ENCODE peak calls at places on chromosomes 1 and 21, in seven cellular contexts. A is testis, O is fibroblast of the aortic adventitia, I is sigmoid colon, V is lower lobe of right lung, E is choroid plexus epithelial cell, G is IMR-90. Q is an unnamed sample.
A peak's percentile ranks its signal among the peaks of the same experiment; 100 is the strongest.

GRCh38 chr1:30375156-30375555 is 348.2 kb downstream of the MATN1 start:
- DNase-seq in A (peak; percentile 2), O (no peak), I (peak; percentile 14), V (no peak), E (no peak), G (no peak), Q (no peak)

GRCh38 chr1:241612533-241613505 is 27.4 kb downstream of the CHML start:
- DNase-seq in A (no peak), O (peak; percentile 88), I (no peak), V (no peak), E (peak; percentile 96), G (peak; percentile 97), Q (peak; percentile 89)

GRCh38 chr1:71509051-71509595 is 428.3 kb upstream of the ZRANB2 start:
- DNase-seq in A (no peak), O (peak; percentile 20), I (no peak), V (no peak), E (no peak), G (peak; percentile 11), Q (no peak)

GRCh38 chr1:218361298-218362065 is 16.3 kb downstream of the TGFB2 start:
- DNase-seq in A (no peak), O (peak; percentile 73), I (no peak), V (no peak), E (peak; percentile 78), G (peak; percentile 80), Q (peak; percentile 74)

GRCh38 chr1:247431643-247432042 is 15.7 kb downstream of the NLRP3 start:
- DNase-seq in A (no peak), O (no peak), I (no peak), V (no peak), E (no peak), G (no peak), Q (no peak)

GRCh38 chr1:201461783-201462441 is 7.1 kb downstream of the PHLDA3 start:
- DNase-seq in A (peak; percentile 66), O (peak; percentile 98), I (peak; percentile 96), V (peak; percentile 86), E (peak; percentile 100), G (peak; percentile 99), Q (peak; percentile 98)

GRCh38 chr1:184840596-184840995 is 85.9 kb upstream of the EDEM3 start:
- DNase-seq in A (no peak), O (no peak), I (no peak), V (no peak), E (no peak), G (no peak), Q (no peak)

GRCh38 chr21:20445971-20446370 is 552.2 kb upstream of the NCAM2 start:
- DNase-seq in A (no peak), O (no peak), I (no peak), V (no peak), E (peak; percentile 14), G (no peak), Q (no peak)

GRCh38 chr1:235822685-235823084 is 44.0 kb downstream of the LYST start:
- DNase-seq in A (no peak), O (peak; percentile 38), I (no peak), V (no peak), E (peak; percentile 67), G (peak; percentile 27), Q (no peak)

GRCh38 chr1:170518185-170518834 is 13.7 kb upstream of the GORAB start:
- DNase-seq in A (no peak), O (no peak), I (no peak), V (no peak), E (no peak), G (no peak), Q (no peak)

GRCh38 chr1:1318131-1318652 is 6.3 kb downstream of the INTS11 start:
- DNase-seq in A (peak; percentile 91), O (peak; percentile 96), I (peak; percentile 97), V (peak; percentile 87), E (peak; percentile 97), G (peak; percentile 95), Q (peak; percentile 95)

GRCh38 chr1:184433928-184434502 is 47.2 kb downstream of the C1orf21 start:
- DNase-seq in A (no peak), O (no peak), I (no peak), V (no peak), E (no peak), G (no peak), Q (no peak)

GRCh38 chr21:39400173-39400572 is 45.4 kb downstream of the LCA5L start:
- DNase-seq in A (no peak), O (no peak), I (no peak), V (no peak), E (no peak), G (no peak), Q (no peak)

GRCh38 chr1:55318111-55318817 is 103.1 kb upstream of the USP24 start:
- DNase-seq in A (no peak), O (no peak), I (no peak), V (no peak), E (peak; percentile 46), G (peak; percentile 69), Q (peak; percentile 33)

GRCh38 chr1:33899746-33900145 is 35.9 kb downstream of the HMGB4 start:
- DNase-seq in A (no peak), O (no peak), I (no peak), V (no peak), E (no peak), G (no peak), Q (no peak)

DNA sequence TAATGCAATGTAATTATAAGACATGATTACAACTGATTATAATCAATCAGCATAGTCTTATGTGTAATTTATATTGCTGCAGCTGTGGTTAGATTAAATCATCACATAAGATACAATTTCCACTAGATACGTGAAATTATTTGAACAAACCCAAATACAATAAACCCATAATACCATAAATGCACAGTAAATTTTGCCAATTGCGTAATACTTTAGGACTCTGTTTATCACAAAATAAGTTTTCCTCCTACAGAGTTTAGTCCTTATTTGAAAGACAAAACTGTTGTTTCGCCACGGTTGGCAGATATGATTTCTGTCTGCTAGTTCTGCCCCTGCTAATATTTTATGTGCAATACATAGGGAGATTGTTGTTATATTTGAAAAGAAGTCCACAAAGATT is 895.9 kb upstream of the ADGRL4 start:
- DNase-seq in A (no peak), O (no peak), I (no peak), V (no peak), E (no peak), G (no peak), Q (no peak)
- H3K4me3 ChIP-seq in A (no peak overlapping the region), O (no peak overlapping the region), I (no peak overlapping the region), V (no peak overlapping the region), E (no peak overlapping the region), G (no peak overlapping the region), Q (no peak overlapping the region)

GRCh38 chr1:168731244-168731643 is 2.2 kb upstream of the DPT start:
- DNase-seq in A (no peak), O (no peak), I (no peak), V (no peak), E (no peak), G (no peak), Q (no peak)

GRCh38 chr1:168734946-168735345 is 5.9 kb upstream of the DPT start:
- DNase-seq in A (peak; percentile 31), O (no peak), I (no peak), V (no peak), E (no peak), G (no peak), Q (no peak)

GRCh38 chr1:168734271-168734670 is 5.3 kb upstream of the DPT start:
- DNase-seq in A (peak; percentile 23), O (no peak), I (peak; percentile 73), V (no peak), E (no peak), G (no peak), Q (no peak)

GRCh38 chr1:168733241-168733640 is 4.2 kb upstream of the DPT start:
- DNase-seq in A (no peak), O (no peak), I (no peak), V (no peak), E (no peak), G (no peak), Q (no peak)

DNA sequence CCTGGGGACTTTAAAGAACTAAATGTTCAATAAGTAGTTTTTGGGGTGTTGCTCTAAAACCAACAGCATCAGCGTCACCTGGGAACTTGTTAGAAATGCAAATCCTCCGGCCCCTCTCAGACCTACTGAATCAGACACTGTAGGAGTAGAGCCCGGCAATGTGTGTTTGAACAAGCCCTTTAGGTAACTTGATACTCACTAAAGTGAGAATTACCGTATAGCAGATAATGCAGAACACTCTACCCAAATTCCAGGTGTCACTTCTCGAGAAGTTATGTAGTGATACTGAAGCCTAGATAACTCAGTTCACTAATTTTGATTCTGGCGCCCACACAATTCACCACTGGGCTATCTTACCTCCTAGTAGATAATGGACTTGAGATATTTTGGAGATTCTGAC is 3.7 kb upstream of the DPT start:
- DNase-seq in A (no peak), O (no peak), I (no peak), V (no peak), E (no peak), G (no peak), Q (no peak)
- TF ChIP-seq CTCF in A (no peak), O (no peak), I (no peak), V (no peak), E (no peak), G (no peak), Q (no peak)

GRCh38 chr1:168921514-168922106 is 184.9 kb upstream of the ATP1B1 start:
- DNase-seq in A (no peak), O (no peak), I (no peak), V (no peak), E (no peak), G (no peak), Q (no peak)
- H3K4me3 ChIP-seq in A (no peak overlapping the region), O (no peak overlapping the region), I (no peak overlapping the region), V (no peak overlapping the region), E (no peak overlapping the region), G (no peak overlapping the region), Q (no peak overlapping the region)

GRCh38 chr1:24489674-24490073 is 13.0 kb upstream of the RCAN3 start:
- DNase-seq in A (no peak), O (no peak), I (no peak), V (no peak), E (no peak), G (no peak), Q (no peak)

GRCh38 chr1:24483441-24483840 is 19.2 kb upstream of the RCAN3 start:
- DNase-seq in A (no peak), O (no peak), I (no peak), V (no peak), E (no peak), G (no peak), Q (no peak)

GRCh38 chr1:24487455-24487854 is 15.2 kb upstream of the RCAN3 start:
- DNase-seq in A (no peak), O (no peak), I (no peak), V (no peak), E (no peak), G (no peak), Q (no peak)

GRCh38 chr1:24484208-24484607 is 18.4 kb upstream of the RCAN3 start:
- DNase-seq in A (no peak), O (no peak), I (no peak), V (no peak), E (no peak), G (no peak), Q (no peak)

GRCh38 chr1:24486296-24487065 is 16.2 kb upstream of the RCAN3 start:
- DNase-seq in A (no peak), O (no peak), I (no peak), V (no peak), E (no peak), G (no peak), Q (no peak)
- TF ChIP-seq CTCF in A (no peak), O (no peak), I (no peak), V (no peak), E (no peak), G (no peak), Q (no peak)

Q was measured in astrocyte of the spinal cord.